ENCODE peak calls at places on chromosomes 11 and 22, in six cellular contexts. O, B, G, A, U and X are unnamed samples.

GRCh38 chr11:326842-327580 is 6.4 kb upstream of the IFITM3 start:
- DNase-seq in O (peak; percentile 88), B (peak; percentile 59), G (no peak), A (peak; percentile 90), U (peak; percentile 94), X (no peak)

GRCh38 chr11:70021586-70021985 is 56.5 kb upstream of the ANO1 start:
- DNase-seq in O (no peak), B (no peak), G (no peak), A (peak; percentile 14), U (no peak), X (no peak)

GRCh38 chr11:124075492-124075840 is 34.3 kb upstream of the OR10G7 start:
- DNase-seq in O (no peak), B (no peak), G (no peak), A (no peak), U (no peak), X (no peak)

GRCh38 chr11:132605794-132606570 is 926.3 kb downstream of the OPCML start:
- DNase-seq in O (no peak), B (peak; percentile 6), G (no peak), A (no peak), U (no peak), X (no peak)

GRCh38 chr11:86380295-86380694 is 5.6 kb downstream of the CCDC81 start:
- DNase-seq in O (no peak), B (no peak), G (no peak), A (no peak), U (no peak), X (no peak)

GRCh38 chr11:102727890-102728289 is 3.1 kb upstream of the MMP8 start:
- DNase-seq in O (no peak), B (peak; percentile 41), G (no peak), A (no peak), U (no peak), X (peak; percentile 48)

GRCh38 chr11:131696584-131697120 is 326.2 kb downstream of the NTM start:
- DNase-seq in O (no peak), B (no peak), G (no peak), A (no peak), U (no peak), X (no peak)

GRCh38 chr11:109853156-109853776 is 239.9 kb upstream of the ZC3H12C start:
- DNase-seq in O (peak; percentile 22), B (peak; percentile 79), G (peak; percentile 44), A (no peak), U (peak; percentile 79), X (peak; percentile 64)

GRCh38 chr22:24450600-24450999 is 23.2 kb downstream of the ADORA2A start:
- DNase-seq in O (no peak), B (no peak), G (no peak), A (no peak), U (no peak), X (no peak)

GRCh38 chr11:110431212-110432073 is 1.7 kb downstream of the FDX1 start:
- DNase-seq in O (no peak), B (no peak), G (no peak), A (no peak), U (peak; percentile 38), X (no peak)

GRCh38 chr11:113991170-113991569 is 16.3 kb downstream of the HTR3A start:
- DNase-seq in O (no peak), B (peak; percentile 38), G (no peak), A (no peak), U (no peak), X (peak; percentile 6)

GRCh38 chr11:69497221-69497787 is 15.8 kb downstream of the LINC01488 start:
- DNase-seq in O (no peak), B (peak; percentile 96), G (peak; percentile 63), A (peak; percentile 61), U (no peak), X (peak; percentile 96)

GRCh38 chr22:36015155-36015805 is 13.3 kb downstream of the RBFOX2 start:
- DNase-seq in O (no peak), B (no peak), G (no peak), A (no peak), U (no peak), X (no peak)

GRCh38 chr11:61413496-61413895 is 16.3 kb downstream of the CPSF7 start:
- DNase-seq in O (no peak), B (no peak), G (no peak), A (no peak), U (no peak), X (peak; percentile 11)

GRCh38 chr11:86769219-86769618 is 31.1 kb upstream of the PRSS23 start:
- DNase-seq in O (no peak), B (peak; percentile 16), G (no peak), A (no peak), U (no peak), X (no peak)

GRCh38 chr22:37018086-37018814 is 997 bp downstream of the TST start:
- DNase-seq in O (no peak), B (no peak), G (no peak), A (peak; percentile 49), U (no peak), X (no peak)

GRCh38 chr22:37020192-37020479 is 594 bp downstream of the MPST start:
- DNase-seq in O (no peak), B (peak; percentile 29), G (no peak), A (peak; percentile 78), U (peak; percentile 24), X (peak; percentile 24)

GRCh38 chr22:37018815-37019308 is 385 bp downstream of the TST start:
- DNase-seq in O (no peak), B (peak; percentile 19), G (no peak), A (peak; percentile 72), U (no peak), X (peak; percentile 8)

GRCh38 chr22:37021041-37021440 is 1.5 kb downstream of the MPST start:
- DNase-seq in O (no peak), B (no peak), G (no peak), A (peak; percentile 39), U (no peak), X (no peak)

DNA sequence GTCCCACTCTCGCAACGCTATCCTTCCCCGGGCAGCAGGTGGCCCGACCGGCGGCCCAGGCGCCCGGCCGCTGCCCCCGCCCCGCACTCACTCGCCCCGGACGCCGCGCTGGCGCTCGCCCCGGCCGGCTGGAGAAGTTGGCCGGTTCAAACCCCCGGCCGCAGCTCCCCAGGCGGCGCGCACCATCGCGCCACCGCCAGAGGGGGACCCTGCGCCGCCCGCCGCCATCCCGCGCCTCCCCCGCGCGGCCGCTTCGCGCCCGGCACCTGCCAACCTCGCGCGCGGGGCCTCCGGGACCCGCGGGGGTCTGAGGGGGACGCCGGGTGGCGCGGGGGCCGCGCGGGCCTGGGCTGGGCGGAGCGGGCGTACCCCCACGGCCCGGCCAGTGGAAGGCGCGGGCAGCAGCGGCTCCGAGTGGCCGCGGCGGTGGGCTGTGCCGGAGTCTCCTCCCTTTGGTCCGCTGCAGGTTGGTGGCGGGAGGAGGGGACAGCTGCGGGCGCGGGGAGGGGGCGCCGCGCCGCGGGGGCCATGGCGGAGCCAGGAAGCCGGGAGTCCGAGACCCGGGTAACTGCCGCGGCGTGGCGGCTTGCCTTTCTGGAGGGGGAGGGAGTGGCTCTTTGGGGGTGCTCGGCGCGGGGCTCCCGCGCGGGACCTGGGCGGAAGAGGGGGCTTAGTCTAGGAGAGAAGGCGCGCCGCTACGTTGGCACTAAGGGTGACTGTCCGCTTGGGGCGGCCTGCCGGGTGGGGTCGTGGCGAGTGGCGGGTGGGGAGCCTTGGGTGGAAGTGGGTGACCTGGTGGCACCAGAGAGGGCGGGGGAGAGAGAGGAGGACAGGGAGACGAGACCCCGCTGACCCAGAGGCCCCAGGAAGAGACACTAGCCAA is at the start of the genes MPST and TST:
- DNase-seq in O (peak; percentile 91), B (peak; percentile 29), G (no peak), A (peak; percentile 91), U (peak; percentile 77), X (peak; percentile 27)
- TF ChIP-seq CTCF in O (no peak), B (no peak), G (no peak), A (no peak), U (no peak), X (peak; percentile 11)

DNA sequence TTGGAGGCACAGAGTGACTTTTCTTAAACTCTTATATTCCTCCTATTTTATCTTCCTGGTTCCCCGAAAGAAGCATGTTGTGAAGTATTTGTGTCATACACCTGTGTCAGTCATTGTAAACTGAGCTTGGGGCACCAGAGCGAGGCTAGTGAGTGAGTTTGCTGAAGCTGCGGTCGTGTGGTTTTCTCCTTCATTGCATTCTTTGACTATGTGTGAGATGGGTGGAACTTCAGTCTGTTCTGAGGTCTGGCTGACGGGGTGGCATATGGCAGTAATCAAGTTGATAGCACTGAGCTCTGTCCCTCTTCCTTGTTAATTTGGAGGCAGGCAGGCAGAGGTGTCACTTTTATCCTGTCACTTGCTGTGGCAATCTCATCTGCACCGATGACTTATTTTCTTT is 4.2 kb downstream of the VPS26B start:
- DNase-seq in O (peak; percentile 72), B (no peak), G (no peak), A (no peak), U (peak; percentile 90), X (peak; percentile 67)
- TF ChIP-seq CTCF in O (no peak), B (no peak), G (no peak), A (no peak), U (no peak), X (no peak)

GRCh38 chr11:36703055-36703404 is 105.0 kb upstream of the RAG2 start:
- DNase-seq in O (peak; percentile 49), B (no peak), G (no peak), A (no peak), U (peak; percentile 35), X (no peak)

GRCh38 chr11:36693139-36693845 is 95.3 kb upstream of the RAG2 start:
- DNase-seq in O (no peak), B (no peak), G (no peak), A (no peak), U (no peak), X (no peak)

GRCh38 chr11:36702330-36703054 is 104.5 kb upstream of the RAG2 start:
- DNase-seq in O (peak; percentile 62), B (peak; percentile 50), G (peak; percentile 40), A (no peak), U (peak; percentile 75), X (peak; percentile 53)

DNA sequence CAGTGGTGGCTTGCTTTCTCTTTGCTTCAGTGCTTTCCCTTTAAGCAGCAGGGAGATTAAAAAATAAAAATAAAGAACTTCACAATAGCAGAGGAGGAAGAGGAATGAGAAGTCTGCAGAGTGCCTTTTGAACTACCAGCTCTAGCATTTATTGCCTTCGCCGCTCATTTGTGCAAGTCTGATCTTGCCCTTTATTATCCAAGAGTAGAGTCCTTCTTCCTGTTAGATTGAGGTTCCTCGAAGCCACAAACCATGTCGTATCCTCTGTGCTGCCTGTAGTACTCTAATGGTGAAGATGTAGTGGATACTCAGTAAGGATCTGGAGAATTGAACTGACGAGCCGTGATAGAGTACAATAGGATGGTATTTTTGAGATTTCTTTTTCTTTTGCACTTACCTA is 101.2 kb upstream of the RAG2 start:
- DNase-seq in O (no peak), B (no peak), G (no peak), A (no peak), U (no peak), X (no peak)
- TF ChIP-seq CTCF in O (no peak), B (no peak), G (no peak), A (no peak), U (no peak), X (no peak)

GRCh38 chr11:125594958-125595357 is 2.3 kb downstream of the STT3A start:
- DNase-seq in O (no peak), B (no peak), G (no peak), A (no peak), U (no peak), X (no peak)

GRCh38 chr11:125588505-125588904 is 4.1 kb upstream of the STT3A start:
- DNase-seq in O (no peak), B (no peak), G (no peak), A (no peak), U (no peak), X (no peak)

GRCh38 chr11:125593113-125593761 is 585 bp downstream of the STT3A start:
- DNase-seq in O (no peak), B (peak; percentile 25), G (no peak), A (no peak), U (peak; percentile 38), X (peak; percentile 54)

GRCh38 chr11:125591659-125592304 is 870 bp upstream of the STT3A start:
- DNase-seq in O (peak; percentile 43), B (peak; percentile 17), G (no peak), A (peak; percentile 62), U (peak; percentile 57), X (peak; percentile 1)

GRCh38 chr11:125592305-125593112 is at the start of gene STT3A:
- DNase-seq in O (peak; percentile 96), B (peak; percentile 100), G (peak; percentile 97), A (peak; percentile 100), U (peak; percentile 100), X (peak; percentile 100)
- TF ChIP-seq CTCF in O (no peak), B (no peak), G (no peak), A (no peak), U (no peak), X (no peak)